ENCODE peak calls at places on chromosomes 2 and 18, in seven cellular contexts. One of them, this sample, is unnamed.

GRCh38 chr2:25912851-25913695 is 34.8 kb upstream of the ASXL2 start:
- DNase-seq in stimulated activated CD4-positive, alpha-beta T cell treated with anti-CD3 and anti-CD28 coated beads, Interleukin-15, amount 100 ng/mL, for 1 hour: no peak
- DNase-seq in astrocyte: peak
- DNase-seq in iPS-NIHi11: peak
- DNase-seq in lung microvascular endothelial cell: no peak
- DNase-seq in A549: no peak
- DNase-seq in activated CD4-positive, alpha-beta T cell treated with anti-CD3 and anti-CD28 coated beads, Interleukin-2, amount 50 U/mL, for 1 hour: no peak
- DNase-seq in this sample: peak

GRCh38 chr2:199979841-199980628 is 24.7 kb downstream of the MAIP1 start:
- DNase-seq in stimulated activated CD4-positive, alpha-beta T cell treated with anti-CD3 and anti-CD28 coated beads, Interleukin-15, amount 100 ng/mL, for 1 hour: peak
- DNase-seq in astrocyte: peak
- DNase-seq in iPS-NIHi11: peak
- DNase-seq in lung microvascular endothelial cell: peak
- DNase-seq in A549: peak
- DNase-seq in activated CD4-positive, alpha-beta T cell treated with anti-CD3 and anti-CD28 coated beads, Interleukin-2, amount 50 U/mL, for 1 hour: peak
- DNase-seq in this sample: peak

GRCh38 chr2:145096582-145096981 is 576.7 kb upstream of the ZEB2 start:
- DNase-seq in stimulated activated CD4-positive, alpha-beta T cell treated with anti-CD3 and anti-CD28 coated beads, Interleukin-15, amount 100 ng/mL, for 1 hour: no peak
- DNase-seq in astrocyte: peak
- DNase-seq in iPS-NIHi11: no peak
- DNase-seq in lung microvascular endothelial cell: peak
- DNase-seq in A549: peak
- DNase-seq in activated CD4-positive, alpha-beta T cell treated with anti-CD3 and anti-CD28 coated beads, Interleukin-2, amount 50 U/mL, for 1 hour: no peak
- DNase-seq in this sample: peak

GRCh38 chr18:28002841-28003240 is 174.1 kb downstream of the CDH2 start:
- DNase-seq in stimulated activated CD4-positive, alpha-beta T cell treated with anti-CD3 and anti-CD28 coated beads, Interleukin-15, amount 100 ng/mL, for 1 hour: no peak
- DNase-seq in astrocyte: no peak
- DNase-seq in iPS-NIHi11: no peak
- DNase-seq in lung microvascular endothelial cell: peak
- DNase-seq in A549: no peak
- DNase-seq in activated CD4-positive, alpha-beta T cell treated with anti-CD3 and anti-CD28 coated beads, Interleukin-2, amount 50 U/mL, for 1 hour: no peak
- DNase-seq in this sample: peak

GRCh38 chr2:240423788-240424191 is 11.7 kb upstream of the GPC1 start:
- DNase-seq in stimulated activated CD4-positive, alpha-beta T cell treated with anti-CD3 and anti-CD28 coated beads, Interleukin-15, amount 100 ng/mL, for 1 hour: peak
- DNase-seq in astrocyte: no peak
- DNase-seq in iPS-NIHi11: no peak
- DNase-seq in lung microvascular endothelial cell: no peak
- DNase-seq in A549: no peak
- DNase-seq in activated CD4-positive, alpha-beta T cell treated with anti-CD3 and anti-CD28 coated beads, Interleukin-2, amount 50 U/mL, for 1 hour: no peak
- DNase-seq in this sample: no peak

GRCh38 chr18:407168-407567 is 93.3 kb downstream of the COLEC12 start:
- DNase-seq in stimulated activated CD4-positive, alpha-beta T cell treated with anti-CD3 and anti-CD28 coated beads, Interleukin-15, amount 100 ng/mL, for 1 hour: no peak
- DNase-seq in astrocyte: no peak
- DNase-seq in iPS-NIHi11: no peak
- DNase-seq in lung microvascular endothelial cell: no peak
- DNase-seq in A549: no peak
- DNase-seq in activated CD4-positive, alpha-beta T cell treated with anti-CD3 and anti-CD28 coated beads, Interleukin-2, amount 50 U/mL, for 1 hour: no peak
- DNase-seq in this sample: no peak

GRCh38 chr2:218877331-218877730 is 3.3 kb upstream of the WNT10A start:
- DNase-seq in stimulated activated CD4-positive, alpha-beta T cell treated with anti-CD3 and anti-CD28 coated beads, Interleukin-15, amount 100 ng/mL, for 1 hour: no peak
- DNase-seq in astrocyte: no peak
- DNase-seq in iPS-NIHi11: no peak
- DNase-seq in lung microvascular endothelial cell: no peak
- DNase-seq in A549: no peak
- DNase-seq in activated CD4-positive, alpha-beta T cell treated with anti-CD3 and anti-CD28 coated beads, Interleukin-2, amount 50 U/mL, for 1 hour: no peak
- DNase-seq in this sample: no peak

GRCh38 chr2:200369886-200370285 is 63.4 kb downstream of the SPATS2L start:
- DNase-seq in stimulated activated CD4-positive, alpha-beta T cell treated with anti-CD3 and anti-CD28 coated beads, Interleukin-15, amount 100 ng/mL, for 1 hour: no peak
- DNase-seq in astrocyte: no peak
- DNase-seq in iPS-NIHi11: no peak
- DNase-seq in lung microvascular endothelial cell: no peak
- DNase-seq in A549: no peak
- DNase-seq in activated CD4-positive, alpha-beta T cell treated with anti-CD3 and anti-CD28 coated beads, Interleukin-2, amount 50 U/mL, for 1 hour: no peak
- DNase-seq in this sample: no peak

GRCh38 chr2:37809525-37809924 is 115.6 kb upstream of the RMDN2 start:
- DNase-seq in stimulated activated CD4-positive, alpha-beta T cell treated with anti-CD3 and anti-CD28 coated beads, Interleukin-15, amount 100 ng/mL, for 1 hour: no peak
- DNase-seq in astrocyte: no peak
- DNase-seq in iPS-NIHi11: peak
- DNase-seq in lung microvascular endothelial cell: peak
- DNase-seq in A549: peak
- DNase-seq in activated CD4-positive, alpha-beta T cell treated with anti-CD3 and anti-CD28 coated beads, Interleukin-2, amount 50 U/mL, for 1 hour: peak
- DNase-seq in this sample: peak

GRCh38 chr18:45415614-45416013 is 199.7 kb upstream of the SLC14A2 start:
- DNase-seq in stimulated activated CD4-positive, alpha-beta T cell treated with anti-CD3 and anti-CD28 coated beads, Interleukin-15, amount 100 ng/mL, for 1 hour: no peak
- DNase-seq in astrocyte: no peak
- DNase-seq in iPS-NIHi11: no peak
- DNase-seq in lung microvascular endothelial cell: no peak
- DNase-seq in A549: no peak
- DNase-seq in activated CD4-positive, alpha-beta T cell treated with anti-CD3 and anti-CD28 coated beads, Interleukin-2, amount 50 U/mL, for 1 hour: no peak
- DNase-seq in this sample: no peak

GRCh38 chr2:38692636-38693318 is 26.9 kb downstream of the GALM start:
- DNase-seq in stimulated activated CD4-positive, alpha-beta T cell treated with anti-CD3 and anti-CD28 coated beads, Interleukin-15, amount 100 ng/mL, for 1 hour: no peak
- DNase-seq in astrocyte: no peak
- DNase-seq in iPS-NIHi11: no peak
- DNase-seq in lung microvascular endothelial cell: no peak
- DNase-seq in A549: no peak
- DNase-seq in activated CD4-positive, alpha-beta T cell treated with anti-CD3 and anti-CD28 coated beads, Interleukin-2, amount 50 U/mL, for 1 hour: no peak
- DNase-seq in this sample: no peak

GRCh38 chr2:232593931-232594330 is 39.5 kb upstream of the EFHD1 start:
- DNase-seq in stimulated activated CD4-positive, alpha-beta T cell treated with anti-CD3 and anti-CD28 coated beads, Interleukin-15, amount 100 ng/mL, for 1 hour: no peak
- DNase-seq in astrocyte: no peak
- DNase-seq in iPS-NIHi11: no peak
- DNase-seq in lung microvascular endothelial cell: no peak
- DNase-seq in A549: no peak
- DNase-seq in activated CD4-positive, alpha-beta T cell treated with anti-CD3 and anti-CD28 coated beads, Interleukin-2, amount 50 U/mL, for 1 hour: no peak
- DNase-seq in this sample: no peak

GRCh38 chr2:239181601-239182471 is 219.0 kb downstream of the HDAC4 start:
- DNase-seq in stimulated activated CD4-positive, alpha-beta T cell treated with anti-CD3 and anti-CD28 coated beads, Interleukin-15, amount 100 ng/mL, for 1 hour: no peak
- DNase-seq in astrocyte: no peak
- DNase-seq in iPS-NIHi11: no peak
- DNase-seq in lung microvascular endothelial cell: no peak
- DNase-seq in A549: no peak
- DNase-seq in activated CD4-positive, alpha-beta T cell treated with anti-CD3 and anti-CD28 coated beads, Interleukin-2, amount 50 U/mL, for 1 hour: no peak
- DNase-seq in this sample: no peak

GRCh38 chr2:102494570-102494969 is 21.5 kb downstream of the SLC9A4 start:
- DNase-seq in stimulated activated CD4-positive, alpha-beta T cell treated with anti-CD3 and anti-CD28 coated beads, Interleukin-15, amount 100 ng/mL, for 1 hour: no peak
- DNase-seq in astrocyte: no peak
- DNase-seq in iPS-NIHi11: no peak
- DNase-seq in lung microvascular endothelial cell: no peak
- DNase-seq in A549: no peak
- DNase-seq in activated CD4-positive, alpha-beta T cell treated with anti-CD3 and anti-CD28 coated beads, Interleukin-2, amount 50 U/mL, for 1 hour: no peak
- DNase-seq in this sample: no peak

GRCh38 chr2:217142649-217143266 is 282.9 kb upstream of the TNP1 start:
- DNase-seq in stimulated activated CD4-positive, alpha-beta T cell treated with anti-CD3 and anti-CD28 coated beads, Interleukin-15, amount 100 ng/mL, for 1 hour: no peak
- DNase-seq in astrocyte: no peak
- DNase-seq in iPS-NIHi11: peak
- DNase-seq in lung microvascular endothelial cell: peak
- DNase-seq in A549: peak
- DNase-seq in activated CD4-positive, alpha-beta T cell treated with anti-CD3 and anti-CD28 coated beads, Interleukin-2, amount 50 U/mL, for 1 hour: no peak
- DNase-seq in this sample: peak

GRCh38 chr2:974054-974453 is 23.4 kb downstream of the SNTG2 start:
- DNase-seq in stimulated activated CD4-positive, alpha-beta T cell treated with anti-CD3 and anti-CD28 coated beads, Interleukin-15, amount 100 ng/mL, for 1 hour: no peak
- DNase-seq in astrocyte: no peak
- DNase-seq in iPS-NIHi11: no peak
- DNase-seq in lung microvascular endothelial cell: no peak
- DNase-seq in A549: no peak
- DNase-seq in activated CD4-positive, alpha-beta T cell treated with anti-CD3 and anti-CD28 coated beads, Interleukin-2, amount 50 U/mL, for 1 hour: no peak
- DNase-seq in this sample: no peak

GRCh38 chr2:159185401-159186130 is 100.9 kb downstream of the WDSUB1 start:
- DNase-seq in stimulated activated CD4-positive, alpha-beta T cell treated with anti-CD3 and anti-CD28 coated beads, Interleukin-15, amount 100 ng/mL, for 1 hour: no peak
- DNase-seq in astrocyte: peak
- DNase-seq in iPS-NIHi11: peak
- DNase-seq in lung microvascular endothelial cell: peak
- DNase-seq in A549: peak
- DNase-seq in activated CD4-positive, alpha-beta T cell treated with anti-CD3 and anti-CD28 coated beads, Interleukin-2, amount 50 U/mL, for 1 hour: no peak
- DNase-seq in this sample: peak

GRCh38 chr18:79747156-79747845 is 50.4 kb upstream of the KCNG2 start:
- DNase-seq in stimulated activated CD4-positive, alpha-beta T cell treated with anti-CD3 and anti-CD28 coated beads, Interleukin-15, amount 100 ng/mL, for 1 hour: no peak
- DNase-seq in astrocyte: no peak
- DNase-seq in iPS-NIHi11: no peak
- DNase-seq in lung microvascular endothelial cell: no peak
- DNase-seq in A549: no peak
- DNase-seq in activated CD4-positive, alpha-beta T cell treated with anti-CD3 and anti-CD28 coated beads, Interleukin-2, amount 50 U/mL, for 1 hour: no peak
- DNase-seq in this sample: no peak

GRCh38 chr18:64991102-64991501 is 759.7 kb upstream of the CDH7 start:
- DNase-seq in stimulated activated CD4-positive, alpha-beta T cell treated with anti-CD3 and anti-CD28 coated beads, Interleukin-15, amount 100 ng/mL, for 1 hour: no peak
- DNase-seq in astrocyte: no peak
- DNase-seq in iPS-NIHi11: no peak
- DNase-seq in lung microvascular endothelial cell: no peak
- DNase-seq in A549: no peak
- DNase-seq in activated CD4-positive, alpha-beta T cell treated with anti-CD3 and anti-CD28 coated beads, Interleukin-2, amount 50 U/mL, for 1 hour: no peak
- DNase-seq in this sample: no peak

GRCh38 chr2:102792538-102793208 is 30.8 kb downstream of the TMEM182 start:
- DNase-seq in stimulated activated CD4-positive, alpha-beta T cell treated with anti-CD3 and anti-CD28 coated beads, Interleukin-15, amount 100 ng/mL, for 1 hour: no peak
- DNase-seq in astrocyte: no peak
- DNase-seq in iPS-NIHi11: peak
- DNase-seq in lung microvascular endothelial cell: no peak
- DNase-seq in A549: no peak
- DNase-seq in activated CD4-positive, alpha-beta T cell treated with anti-CD3 and anti-CD28 coated beads, Interleukin-2, amount 50 U/mL, for 1 hour: no peak
- DNase-seq in this sample: no peak

GRCh38 chr2:60530660-60531276 is 22.7 kb downstream of the BCL11A start:
- DNase-seq in stimulated activated CD4-positive, alpha-beta T cell treated with anti-CD3 and anti-CD28 coated beads, Interleukin-15, amount 100 ng/mL, for 1 hour: no peak
- DNase-seq in astrocyte: peak
- DNase-seq in iPS-NIHi11: no peak
- DNase-seq in lung microvascular endothelial cell: no peak
- DNase-seq in A549: no peak
- DNase-seq in activated CD4-positive, alpha-beta T cell treated with anti-CD3 and anti-CD28 coated beads, Interleukin-2, amount 50 U/mL, for 1 hour: no peak
- DNase-seq in this sample: no peak

GRCh38 chr2:189192766-189193165 is 13.2 kb upstream of the COL5A2 start:
- DNase-seq in stimulated activated CD4-positive, alpha-beta T cell treated with anti-CD3 and anti-CD28 coated beads, Interleukin-15, amount 100 ng/mL, for 1 hour: no peak
- DNase-seq in astrocyte: no peak
- DNase-seq in iPS-NIHi11: no peak
- DNase-seq in lung microvascular endothelial cell: no peak
- DNase-seq in A549: no peak
- DNase-seq in activated CD4-positive, alpha-beta T cell treated with anti-CD3 and anti-CD28 coated beads, Interleukin-2, amount 50 U/mL, for 1 hour: no peak
- DNase-seq in this sample: no peak

GRCh38 chr2:152573168-152573567 is 144.1 kb downstream of the PRPF40A start:
- DNase-seq in stimulated activated CD4-positive, alpha-beta T cell treated with anti-CD3 and anti-CD28 coated beads, Interleukin-15, amount 100 ng/mL, for 1 hour: no peak
- DNase-seq in astrocyte: peak
- DNase-seq in iPS-NIHi11: no peak
- DNase-seq in lung microvascular endothelial cell: peak
- DNase-seq in A549: peak
- DNase-seq in activated CD4-positive, alpha-beta T cell treated with anti-CD3 and anti-CD28 coated beads, Interleukin-2, amount 50 U/mL, for 1 hour: no peak
- DNase-seq in this sample: peak

GRCh38 chr18:55337908-55338521 is 250.0 kb downstream of the TCF4 start:
- DNase-seq in stimulated activated CD4-positive, alpha-beta T cell treated with anti-CD3 and anti-CD28 coated beads, Interleukin-15, amount 100 ng/mL, for 1 hour: no peak
- DNase-seq in astrocyte: peak
- DNase-seq in iPS-NIHi11: no peak
- DNase-seq in lung microvascular endothelial cell: peak
- DNase-seq in A549: no peak
- DNase-seq in activated CD4-positive, alpha-beta T cell treated with anti-CD3 and anti-CD28 coated beads, Interleukin-2, amount 50 U/mL, for 1 hour: no peak
- DNase-seq in this sample: no peak

GRCh38 chr18:35369126-35369525 is 8.0 kb downstream of the ZNF396 start:
- DNase-seq in stimulated activated CD4-positive, alpha-beta T cell treated with anti-CD3 and anti-CD28 coated beads, Interleukin-15, amount 100 ng/mL, for 1 hour: no peak
- DNase-seq in astrocyte: no peak
- DNase-seq in iPS-NIHi11: no peak
- DNase-seq in lung microvascular endothelial cell: no peak
- DNase-seq in A549: no peak
- DNase-seq in activated CD4-positive, alpha-beta T cell treated with anti-CD3 and anti-CD28 coated beads, Interleukin-2, amount 50 U/mL, for 1 hour: no peak
- DNase-seq in this sample: no peak

This sample was measured in iris pigment epithelial cell.